ENCODE peak calls at places on chromosomes 7 and 10, in four cellular contexts. One of them, this sample, is unnamed.
A peak's percentile ranks its signal among the peaks of the same experiment; 100 is the strongest.

GRCh38 chr7:35799846-35800717 is 775 bp upstream of the SEPTIN7 start:
- DNase-seq in fibroblast of pulmonary artery: peak; percentile 90
- DNase-seq in GM06990: peak; percentile 92
- DNase-seq in GM12865: peak; percentile 96
- DNase-seq in this sample: peak; percentile 83

GRCh38 chr10:71964669-71965515 is 697 bp downstream of the CHST3 start:
- DNase-seq in fibroblast of pulmonary artery: peak; percentile 79
- DNase-seq in GM06990: no peak
- DNase-seq in GM12865: no peak
- DNase-seq in this sample: no peak

GRCh38 chr10:116608683-116609594 is 11.8 kb upstream of the PNLIPRP2 start:
- DNase-seq in fibroblast of pulmonary artery: no peak
- DNase-seq in GM06990: no peak
- DNase-seq in GM12865: no peak
- DNase-seq in this sample: no peak

GRCh38 chr7:14850039-14850438 is 52.5 kb downstream of the DGKB start:
- DNase-seq in fibroblast of pulmonary artery: peak; percentile 19
- DNase-seq in GM06990: no peak
- DNase-seq in GM12865: no peak
- DNase-seq in this sample: no peak

GRCh38 chr7:116812905-116813304 is 49.5 kb upstream of the CAPZA2 start:
- DNase-seq in fibroblast of pulmonary artery: no peak
- DNase-seq in GM06990: no peak
- DNase-seq in GM12865: no peak
- DNase-seq in this sample: no peak

GRCh38 chr10:61000769-61001730 is 57.1 kb upstream of the RHOBTB1 start:
- DNase-seq in fibroblast of pulmonary artery: peak; percentile 15
- DNase-seq in GM06990: no peak
- DNase-seq in GM12865: no peak
- DNase-seq in this sample: no peak

GRCh38 chr7:65988084-65988483 is 6.1 kb upstream of the GUSB start:
- DNase-seq in fibroblast of pulmonary artery: no peak
- DNase-seq in GM06990: no peak
- DNase-seq in GM12865: no peak
- DNase-seq in this sample: no peak

GRCh38 chr10:45505336-45505735 is 131.3 kb downstream of the ALOX5 start:
- DNase-seq in fibroblast of pulmonary artery: no peak
- DNase-seq in GM06990: no peak
- DNase-seq in GM12865: no peak
- DNase-seq in this sample: no peak

GRCh38 chr7:43647314-43647691 is 64.4 kb downstream of the STK17A start:
- DNase-seq in fibroblast of pulmonary artery: peak; percentile 84
- DNase-seq in GM06990: no peak
- DNase-seq in GM12865: no peak
- DNase-seq in this sample: no peak

GRCh38 chr10:96082748-96083147 is 39.4 kb downstream of the CCNJ start:
- DNase-seq in fibroblast of pulmonary artery: no peak
- DNase-seq in GM06990: no peak
- DNase-seq in GM12865: no peak
- DNase-seq in this sample: no peak

GRCh38 chr7:150397376-150398107 is 18.4 kb downstream of the ZNF775 start:
- DNase-seq in fibroblast of pulmonary artery: no peak
- DNase-seq in GM06990: no peak
- DNase-seq in GM12865: no peak
- DNase-seq in this sample: no peak

GRCh38 chr7:26648429-26649015 is 215.9 kb downstream of the SKAP2 start:
- DNase-seq in fibroblast of pulmonary artery: peak; percentile 36
- DNase-seq in GM06990: no peak
- DNase-seq in GM12865: no peak
- DNase-seq in this sample: no peak

GRCh38 chr7:70935854-70936253 is 196.1 kb upstream of the GALNT17 start:
- DNase-seq in fibroblast of pulmonary artery: no peak
- DNase-seq in GM06990: no peak
- DNase-seq in GM12865: no peak
- DNase-seq in this sample: no peak

GRCh38 chr10:101400529-101400928 is 46.6 kb downstream of the BTRC start:
- DNase-seq in fibroblast of pulmonary artery: no peak
- DNase-seq in GM06990: no peak
- DNase-seq in GM12865: no peak
- DNase-seq in this sample: no peak

GRCh38 chr10:121607310-121608055 is 9.2 kb upstream of the FGFR2 start:
- DNase-seq in fibroblast of pulmonary artery: no peak
- DNase-seq in GM06990: no peak
- DNase-seq in GM12865: no peak
- DNase-seq in this sample: no peak
- TF ChIP-seq CTCF in fibroblast of pulmonary artery: no peak
- TF ChIP-seq CTCF in GM06990: no peak
- TF ChIP-seq CTCF in GM12865: no peak
- TF ChIP-seq CTCF in this sample: no peak

DNA sequence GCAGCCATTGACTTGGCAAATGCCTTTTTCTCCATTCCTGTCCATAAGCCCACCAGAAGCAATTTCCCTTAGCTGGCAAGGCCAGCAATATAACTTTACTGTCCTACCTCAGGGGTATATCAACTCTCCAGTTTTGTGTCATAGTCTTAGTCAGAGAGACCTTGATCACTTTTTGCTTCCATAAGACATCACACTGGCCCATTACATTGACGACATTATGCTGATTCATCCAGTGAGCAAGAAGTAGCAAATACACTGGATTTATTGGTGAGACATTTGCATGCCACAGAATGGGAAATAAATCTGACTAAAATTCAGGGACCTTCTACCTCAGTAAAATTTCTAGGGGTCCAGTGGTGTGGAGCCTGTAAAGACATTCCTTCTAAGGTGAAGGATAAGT is 649.7 kb upstream of the ANKRD30A start:
- DNase-seq in fibroblast of pulmonary artery: no peak
- DNase-seq in GM06990: no peak
- DNase-seq in GM12865: no peak
- DNase-seq in this sample: no peak
- H3K4me3 ChIP-seq in fibroblast of pulmonary artery: no peak overlapping the region
- H3K4me3 ChIP-seq in GM06990: no peak overlapping the region
- H3K4me3 ChIP-seq in GM12865: no peak overlapping the region
- H3K4me3 ChIP-seq in this sample: no peak overlapping the region

GRCh38 chr7:142787034-142787768 is 16.4 kb downstream of the PRSS2 start:
- DNase-seq in fibroblast of pulmonary artery: no peak
- DNase-seq in GM06990: no peak
- DNase-seq in GM12865: no peak
- DNase-seq in this sample: no peak

GRCh38 chr7:142785841-142786250 is 15.1 kb downstream of the PRSS2 start:
- DNase-seq in fibroblast of pulmonary artery: no peak
- DNase-seq in GM06990: no peak
- DNase-seq in GM12865: no peak
- DNase-seq in this sample: no peak

GRCh38 chr7:142782922-142783900 is 12.4 kb downstream of the PRSS2 start:
- DNase-seq in fibroblast of pulmonary artery: peak; percentile 94
- DNase-seq in GM06990: peak; percentile 83
- DNase-seq in GM12865: peak; percentile 96
- DNase-seq in this sample: peak; percentile 86

GRCh38 chr7:142787783-142788182 is 17.0 kb downstream of the PRSS2 start:
- DNase-seq in fibroblast of pulmonary artery: no peak
- DNase-seq in GM06990: no peak
- DNase-seq in GM12865: no peak
- DNase-seq in this sample: no peak

DNA sequence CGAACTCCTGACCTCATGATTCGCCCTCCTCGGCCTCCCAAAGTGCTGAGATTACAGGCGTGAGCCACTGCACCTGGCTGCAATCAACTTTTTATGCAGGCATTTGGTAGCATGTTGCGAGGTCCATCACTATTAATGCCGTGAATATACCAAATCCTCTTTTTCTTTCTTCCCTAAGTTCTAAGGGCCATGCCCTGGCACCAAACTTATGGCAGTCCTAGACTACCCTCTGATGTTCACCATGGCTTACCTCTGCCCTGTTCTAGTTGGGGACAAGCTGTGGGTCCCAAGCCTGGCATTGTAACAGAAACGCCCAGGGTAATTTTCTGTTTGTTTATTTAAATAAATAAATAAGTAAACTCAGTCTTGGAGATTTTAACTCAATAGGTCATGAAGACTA is 13.3 kb downstream of the PRSS2 start:
- DNase-seq in fibroblast of pulmonary artery: no peak
- DNase-seq in GM06990: no peak
- DNase-seq in GM12865: no peak
- DNase-seq in this sample: no peak
- TF ChIP-seq CTCF in fibroblast of pulmonary artery: no peak
- TF ChIP-seq CTCF in GM06990: no peak
- TF ChIP-seq CTCF in GM12865: no peak
- TF ChIP-seq CTCF in this sample: no peak

GRCh38 chr10:132363376-132363775 is 31.4 kb downstream of the LRRC27 start:
- DNase-seq in fibroblast of pulmonary artery: no peak
- DNase-seq in GM06990: no peak
- DNase-seq in GM12865: no peak
- DNase-seq in this sample: no peak

GRCh38 chr10:132366006-132366405 is 31.0 kb upstream of the PWWP2B start:
- DNase-seq in fibroblast of pulmonary artery: no peak
- DNase-seq in GM06990: no peak
- DNase-seq in GM12865: no peak
- DNase-seq in this sample: no peak

GRCh38 chr10:132363921-132364593 is 32.1 kb downstream of the LRRC27 start:
- DNase-seq in fibroblast of pulmonary artery: peak; percentile 7
- DNase-seq in GM06990: no peak
- DNase-seq in GM12865: peak; percentile 51
- DNase-seq in this sample: peak; percentile 22

GRCh38 chr10:132365102-132365501 is 31.9 kb upstream of the PWWP2B start:
- DNase-seq in fibroblast of pulmonary artery: no peak
- DNase-seq in GM06990: no peak
- DNase-seq in GM12865: no peak
- DNase-seq in this sample: no peak

DNA sequence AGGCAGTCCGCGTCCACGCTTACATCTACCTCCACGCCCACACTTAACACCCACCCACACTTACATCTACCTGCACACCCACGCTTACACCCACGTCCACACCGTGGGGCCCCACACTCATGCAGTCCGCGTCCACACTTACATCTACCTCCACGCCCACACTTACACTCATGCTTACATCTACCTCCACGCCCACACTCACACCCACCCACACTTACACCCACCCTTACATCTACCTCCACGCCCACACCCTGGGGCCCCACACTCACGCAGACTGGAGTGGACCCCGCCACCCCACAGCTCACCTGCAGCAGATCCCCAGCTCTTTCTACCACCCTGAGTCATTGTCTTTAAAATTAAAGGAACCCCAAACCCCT is 32.4 kb upstream of the PWWP2B start:
- DNase-seq in fibroblast of pulmonary artery: no peak
- DNase-seq in GM06990: no peak
- DNase-seq in GM12865: peak; percentile 39
- DNase-seq in this sample: no peak
- H3K4me3 ChIP-seq in fibroblast of pulmonary artery: no peak overlapping the region
- H3K4me3 ChIP-seq in GM06990: no peak overlapping the region
- H3K4me3 ChIP-seq in GM12865: no peak overlapping the region
- H3K4me3 ChIP-seq in this sample: no peak overlapping the region

GRCh38 chr10:90658791-90659190 is 199.0 kb downstream of the HTR7 start:
- DNase-seq in fibroblast of pulmonary artery: no peak
- DNase-seq in GM06990: no peak
- DNase-seq in GM12865: no peak
- DNase-seq in this sample: no peak
- TF ChIP-seq CTCF in fibroblast of pulmonary artery: peak; percentile 42
- TF ChIP-seq CTCF in GM06990: peak; percentile 28
- TF ChIP-seq CTCF in GM12865: no peak
- TF ChIP-seq CTCF in this sample: peak; percentile 34

GRCh38 chr10:79246209-79246581 is 101.1 kb upstream of the PPIF start:
- DNase-seq in fibroblast of pulmonary artery: no peak
- DNase-seq in GM06990: no peak
- DNase-seq in GM12865: peak; percentile 46
- DNase-seq in this sample: no peak
- H3K4me3 ChIP-seq in fibroblast of pulmonary artery: no peak overlapping the region
- H3K4me3 ChIP-seq in GM06990: peak overlapping the region; percentile 81
- H3K4me3 ChIP-seq in GM12865: peak overlapping the region; percentile 84
- H3K4me3 ChIP-seq in this sample: peak overlapping the region; percentile 75

GRCh38 chr10:132879408-132880147 is 62.8 kb downstream of the CFAP46 start:
- DNase-seq in fibroblast of pulmonary artery: no peak
- DNase-seq in GM06990: no peak
- DNase-seq in GM12865: no peak
- DNase-seq in this sample: no peak

GRCh38 chr10:132877473-132877872 is 64.9 kb downstream of the CFAP46 start:
- DNase-seq in fibroblast of pulmonary artery: no peak
- DNase-seq in GM06990: no peak
- DNase-seq in GM12865: no peak
- DNase-seq in this sample: no peak

GRCh38 chr10:132878730-132879407 is 63.5 kb downstream of the CFAP46 start:
- DNase-seq in fibroblast of pulmonary artery: no peak
- DNase-seq in GM06990: no peak
- DNase-seq in GM12865: no peak
- DNase-seq in this sample: no peak

GRCh38 chr10:132876967-132877366 is 65.4 kb downstream of the CFAP46 start:
- DNase-seq in fibroblast of pulmonary artery: no peak
- DNase-seq in GM06990: no peak
- DNase-seq in GM12865: no peak
- DNase-seq in this sample: no peak

DNA sequence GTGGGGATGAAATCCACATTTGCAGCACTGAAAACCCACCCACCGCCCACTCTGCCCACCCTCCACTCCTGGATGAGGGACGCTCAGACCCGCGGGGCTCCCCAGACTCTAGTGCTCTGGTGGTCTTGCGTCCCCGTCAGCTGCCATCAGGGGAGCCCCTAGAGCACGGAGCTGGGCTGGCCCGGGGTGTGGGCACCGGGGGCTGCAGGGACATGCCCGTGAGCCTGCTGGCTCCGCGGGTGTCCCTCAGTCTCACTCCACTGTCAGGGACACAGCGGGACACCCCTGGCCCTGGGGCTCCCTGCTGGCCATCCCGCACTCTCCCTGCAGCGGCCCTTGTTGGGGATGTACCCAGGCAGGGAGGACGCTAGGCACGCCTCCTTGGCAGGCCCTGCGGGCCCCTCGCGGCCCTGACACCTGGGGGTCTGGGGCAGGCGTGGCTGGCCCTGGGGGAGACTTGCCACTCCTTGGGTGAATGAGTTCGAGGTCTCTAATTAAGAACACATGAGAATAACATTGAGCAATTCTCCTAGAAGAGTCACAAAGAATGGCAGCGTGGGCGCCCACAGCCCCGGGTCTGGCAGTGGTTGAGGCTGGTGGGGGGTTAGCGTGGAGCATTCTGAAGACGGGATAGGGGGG is 64.2 kb downstream of the CFAP46 start:
- DNase-seq in fibroblast of pulmonary artery: no peak
- DNase-seq in GM06990: no peak
- DNase-seq in GM12865: no peak
- DNase-seq in this sample: no peak
- TF ChIP-seq CTCF in fibroblast of pulmonary artery: no peak
- TF ChIP-seq CTCF in GM06990: no peak
- TF ChIP-seq CTCF in GM12865: no peak
- TF ChIP-seq CTCF in this sample: no peak

GRCh38 chr10:94683214-94684054 is at the start of gene CYP2C18:
- DNase-seq in fibroblast of pulmonary artery: no peak
- DNase-seq in GM06990: no peak
- DNase-seq in GM12865: no peak
- DNase-seq in this sample: no peak
- H3K4me3 ChIP-seq in fibroblast of pulmonary artery: no peak within 1 kb of the TSS
- H3K4me3 ChIP-seq in GM06990: no peak within 1 kb of the TSS
- H3K4me3 ChIP-seq in GM12865: no peak within 1 kb of the TSS
- H3K4me3 ChIP-seq in this sample: no peak within 1 kb of the TSS